ENCODE peak calls at places on chromosomes 7 and 10, in seven cellular contexts. G is OCI-LY7; Z is SJSA1; K is testis; U is mammary epithelial cell; P is cardiac muscle cell; C is CD4-positive, CD25-positive, alpha-beta regulatory T cell. D is an unnamed sample.

GRCh38 chr10:101140950-101141621 is 10.0 kb downstream of the TLX1 start:
- DNase-seq in G (no peak), Z (no peak), K (no peak), U (no peak), P (no peak), C (no peak), D (no peak)

GRCh38 chr10:97498841-97499560 is at the start of gene UBTD1:
- DNase-seq in G (peak), Z (no peak), K (peak), U (peak), P (peak), C (peak), D (no peak)

GRCh38 chr10:110460111-110460809 is 37.4 kb upstream of the DUSP5 start:
- DNase-seq in G (peak), Z (peak), K (no peak), U (no peak), P (no peak), C (no peak), D (no peak)

GRCh38 chr7:28192786-28193581 is 12.4 kb upstream of the JAZF1 start:
- DNase-seq in G (no peak), Z (peak), K (no peak), U (no peak), P (no peak), C (no peak), D (no peak)

GRCh38 chr7:30023524-30023923 is 3.0 kb downstream of the FKBP14 start:
- DNase-seq in G (no peak), Z (no peak), K (no peak), U (no peak), P (no peak), C (no peak), D (no peak)

GRCh38 chr10:64873088-64873487 is 1351.9 kb downstream of the REEP3 start:
- DNase-seq in G (no peak), Z (no peak), K (no peak), U (no peak), P (no peak), C (no peak), D (no peak)

GRCh38 chr7:30776971-30777370 is 5.8 kb downstream of the MINDY4 start:
- DNase-seq in G (no peak), Z (no peak), K (no peak), U (no peak), P (peak), C (no peak), D (no peak)

GRCh38 chr7:27066148-27066547 is 29.7 kb downstream of the HOXA1 start:
- DNase-seq in G (no peak), Z (no peak), K (no peak), U (peak), P (no peak), C (no peak), D (peak)

GRCh38 chr7:34756025-34756437 is 98.0 kb downstream of the NPSR1 start:
- DNase-seq in G (no peak), Z (no peak), K (no peak), U (no peak), P (no peak), C (no peak), D (no peak)

GRCh38 chr10:26981232-26981631 is 119.1 kb downstream of the ANKRD26 start:
- DNase-seq in G (no peak), Z (no peak), K (no peak), U (no peak), P (no peak), C (no peak), D (no peak)

DNA sequence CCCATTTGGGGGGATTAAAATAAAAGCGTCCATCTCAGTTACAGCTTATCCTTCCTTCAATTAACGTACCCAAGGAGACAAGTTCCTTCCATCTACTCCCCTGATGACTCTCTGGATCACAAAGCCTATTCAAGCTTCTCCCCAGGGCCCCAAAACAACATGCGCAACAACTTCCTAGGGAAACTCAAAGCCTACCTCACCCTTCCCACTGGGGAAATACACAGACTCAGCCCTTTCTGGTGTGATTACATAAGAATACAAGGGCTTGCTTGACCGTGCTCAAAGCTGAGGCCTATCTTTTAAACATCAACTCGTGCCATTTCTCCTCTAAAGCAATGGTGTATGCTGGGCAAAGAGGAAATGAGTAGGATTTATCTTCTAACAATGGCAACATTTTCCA is 112.4 kb downstream of the CDK6 start:
- DNase-seq in G (no peak), Z (no peak), K (no peak), U (no peak), P (no peak), C (no peak), D (no peak)
- H3K27ac ChIP-seq in G (no peak), Z (peak), K (no peak), U (no peak), P (no peak), C (no peak), D (no peak)

GRCh38 chr10:73807471-73807870 is 3.9 kb downstream of the NDST2 start:
- DNase-seq in G (no peak), Z (no peak), K (no peak), U (no peak), P (no peak), C (no peak), D (no peak)
- H3K27ac ChIP-seq in G (no peak), Z (no peak), K (no peak), U (no peak), P (no peak), C (no peak), D (no peak)

GRCh38 chr10:116163308-116163707 is 109.7 kb downstream of the GFRA1 start:
- DNase-seq in G (no peak), Z (no peak), K (no peak), U (no peak), P (no peak), C (no peak), D (no peak)
- H3K27ac ChIP-seq in G (no peak), Z (no peak), K (no peak), U (no peak), P (no peak), C (no peak), D (no peak)

GRCh38 chr7:157140118-157140905 is 1.6 kb downstream of the UBE3C start:
- DNase-seq in G (peak), Z (no peak), K (no peak), U (no peak), P (no peak), C (no peak), D (no peak)
- H3K27ac ChIP-seq in G (peak), Z (no peak), K (peak), U (peak), P (no peak), C (peak), D (peak)

GRCh38 chr7:6440381-6440780 is 7.4 kb downstream of the DAGLB start:
- DNase-seq in G (no peak), Z (no peak), K (no peak), U (no peak), P (no peak), C (no peak), D (no peak)
- H3K27ac ChIP-seq in G (no peak), Z (no peak), K (no peak), U (no peak), P (no peak), C (no peak), D (no peak)

DNA sequence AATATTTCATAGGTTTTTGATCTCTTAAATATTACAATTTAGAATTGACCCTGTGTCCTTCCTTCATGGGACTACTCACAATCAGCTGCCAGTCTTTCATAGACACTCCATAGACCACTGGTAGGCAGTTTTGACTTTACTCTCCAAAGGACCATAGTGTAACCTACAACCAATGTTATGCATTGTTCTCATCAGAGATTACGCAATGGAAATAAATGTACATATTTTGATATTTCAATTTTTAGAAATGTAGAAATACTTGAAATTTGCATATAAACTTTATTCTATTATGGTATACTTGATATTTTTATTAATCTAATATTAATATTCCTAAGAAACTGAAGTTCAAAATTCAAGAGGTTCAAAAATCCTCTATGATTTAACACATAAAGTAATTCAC is 446.4 kb upstream of the KCND2 start:
- DNase-seq in G (no peak), Z (no peak), K (no peak), U (no peak), P (no peak), C (no peak), D (no peak)
- H3K27ac ChIP-seq in G (no peak), Z (no peak), K (no peak), U (no peak), P (no peak), C (no peak), D (no peak)

D was measured in small intestine.